ENCODE peak calls at places on chromosomes 13 and 19, in nine cellular contexts. N is AG20443; L is K562; T is midbrain; U is fibroblast of lung; H is GM04504; A is NCI-H146; R is SK-N-DZ; I is stimulated activated naive CD4-positive, alpha-beta T cell. B is an unnamed sample.

GRCh38 chr19:6971366-6971765 is 49.9 kb downstream of the MBD3L2B start:
- DNase-seq in N (no peak), L (no peak), T (no peak), U (peak; percentile 3), H (no peak), A (no peak), R (no peak), I (no peak), B (no peak)

GRCh38 chr19:56660381-56661105 is 11.0 kb downstream of the ZNF835 start:
- DNase-seq in N (no peak), L (no peak), T (no peak), U (no peak), H (no peak), A (no peak), R (peak; percentile 13), I (no peak), B (no peak)

GRCh38 chr13:98265669-98266551 is 88.8 kb upstream of the RNF113B start:
- DNase-seq in N (peak; percentile 41), L (no peak), T (no peak), U (peak; percentile 78), H (no peak), A (no peak), R (no peak), I (no peak), B (peak; percentile 45)

GRCh38 chr19:51012661-51013190 is 6.8 kb downstream of the KLK10 start:
- DNase-seq in N (no peak), L (no peak), T (no peak), U (no peak), H (no peak), A (no peak), R (no peak), I (no peak), B (no peak)

GRCh38 chr19:6087074-6087506 is 23.2 kb downstream of the RFX2 start:
- DNase-seq in N (no peak), L (peak; percentile 76), T (no peak), U (no peak), H (no peak), A (peak; percentile 88), R (no peak), I (peak; percentile 20), B (no peak)

GRCh38 chr13:112771139-112771876 is 81.5 kb downstream of the ATP11A start:
- DNase-seq in N (no peak), L (no peak), T (no peak), U (no peak), H (no peak), A (peak; percentile 25), R (no peak), I (no peak), B (no peak)

GRCh38 chr19:55474269-55475265 is 1.9 kb upstream of the ZNF628 start:
- DNase-seq in N (no peak), L (no peak), T (no peak), U (peak; percentile 92), H (no peak), A (no peak), R (no peak), I (no peak), B (peak; percentile 56)

GRCh38 chr19:29928831-29929230 is 13.2 kb upstream of the URI1 start:
- DNase-seq in N (no peak), L (no peak), T (no peak), U (no peak), H (no peak), A (no peak), R (no peak), I (no peak), B (no peak)

GRCh38 chr13:44272692-44273091 is 100.9 kb upstream of the SERP2 start:
- DNase-seq in N (peak; percentile 22), L (no peak), T (no peak), U (peak; percentile 85), H (no peak), A (no peak), R (no peak), I (no peak), B (peak; percentile 8)

GRCh38 chr13:109945206-109945960 is 159.0 kb upstream of the IRS2 start:
- DNase-seq in N (peak; percentile 80), L (no peak), T (no peak), U (peak; percentile 66), H (peak; percentile 76), A (no peak), R (no peak), I (no peak), B (peak; percentile 92)

GRCh38 chr19:14761607-14762006 is 16.8 kb downstream of the ADGRE2 start:
- DNase-seq in N (no peak), L (no peak), T (no peak), U (no peak), H (no peak), A (peak; percentile 43), R (no peak), I (no peak), B (no peak)

GRCh38 chr13:26964278-26965057 is 203.9 kb upstream of the GPR12 start:
- DNase-seq in N (no peak), L (no peak), T (no peak), U (peak; percentile 65), H (no peak), A (peak; percentile 47), R (no peak), I (no peak), B (no peak)

GRCh38 chr19:18710186-18710585 is 26.7 kb downstream of the CRTC1 start:
- DNase-seq in N (no peak), L (no peak), T (no peak), U (no peak), H (no peak), A (no peak), R (no peak), I (no peak), B (no peak)

GRCh38 chr13:83215627-83216026 is 666.6 kb downstream of the SLITRK1 start:
- DNase-seq in N (no peak), L (no peak), T (no peak), U (peak; percentile 72), H (no peak), A (no peak), R (no peak), I (no peak), B (peak; percentile 76)

GRCh38 chr19:6811906-6812305 is 39.4 kb downstream of the VAV1 start:
- DNase-seq in N (peak; percentile 68), L (peak; percentile 77), T (no peak), U (peak; percentile 58), H (peak; percentile 7), A (no peak), R (peak; percentile 69), I (no peak), B (peak; percentile 55)

GRCh38 chr19:19627716-19628498 is at the start of gene LPAR2:
- DNase-seq in N (peak; percentile 53), L (no peak), T (no peak), U (peak; percentile 10), H (no peak), A (peak; percentile 86), R (peak; percentile 55), I (peak; percentile 84), B (no peak)

GRCh38 chr19:53545271-53546065 is 7.5 kb downstream of the ZNF331 start:
- DNase-seq in N (peak; percentile 70), L (no peak), T (no peak), U (peak; percentile 87), H (peak; percentile 51), A (no peak), R (no peak), I (no peak), B (peak; percentile 90)

GRCh38 chr13:73704587-73704986 is 429.6 kb downstream of the KLF12 start:
- DNase-seq in N (no peak), L (no peak), T (no peak), U (no peak), H (no peak), A (no peak), R (no peak), I (no peak), B (no peak)

GRCh38 chr19:51552608-51552995 is 18.5 kb upstream of the ZNF175 start:
- DNase-seq in N (no peak), L (no peak), T (no peak), U (no peak), H (no peak), A (no peak), R (no peak), I (no peak), B (no peak)

GRCh38 chr13:73996569-73996968 is 137.6 kb downstream of the KLF12 start:
- DNase-seq in N (no peak), L (no peak), T (no peak), U (no peak), H (no peak), A (no peak), R (no peak), I (no peak), B (no peak)

GRCh38 chr13:40026174-40026585 is 370.7 kb downstream of the COG6 start:
- DNase-seq in N (no peak), L (no peak), T (no peak), U (peak; percentile 73), H (no peak), A (no peak), R (no peak), I (peak; percentile 32), B (no peak)

GRCh38 chr19:31232871-31233270 is 116.4 kb downstream of the TSHZ3 start:
- DNase-seq in N (peak; percentile 69), L (no peak), T (no peak), U (peak; percentile 95), H (peak; percentile 90), A (no peak), R (no peak), I (no peak), B (peak; percentile 97)

GRCh38 chr19:15584095-15584494 is 30.9 kb upstream of the CYP4F8 start:
- DNase-seq in N (no peak), L (no peak), T (no peak), U (no peak), H (no peak), A (no peak), R (no peak), I (no peak), B (no peak)

GRCh38 chr13:84132491-84132890 is 250.2 kb upstream of the SLITRK1 start:
- DNase-seq in N (no peak), L (no peak), T (no peak), U (no peak), H (no peak), A (no peak), R (no peak), I (no peak), B (no peak)

GRCh38 chr13:108629353-108629752 is at the start of gene MYO16:
- DNase-seq in N (no peak), L (peak; percentile 6), T (no peak), U (no peak), H (no peak), A (no peak), R (no peak), I (no peak), B (no peak)

B was measured in AG10803.